ENCODE peak calls at places on chromosomes 2 and 18, in six cellular contexts. D, W, N, F, X and V are unnamed samples. For H3K36me3, the result is how much of the 10 kb centered on the place peaks cover.

GRCh38 chr2:3307901-3308300 is 69.7 kb downstream of the EIPR1 start:
- DNase-seq in D (no peak), W (no peak), N (no peak), F (peak), X (no peak), V (no peak)

GRCh38 chr2:85755122-85756027 is 1.6 kb downstream of the ATOH8 start:
- DNase-seq in D (no peak), W (no peak), N (no peak), F (no peak), X (peak), V (no peak)

GRCh38 chr2:10424051-10424450 is 24.1 kb downstream of the ODC1 start:
- DNase-seq in D (no peak), W (no peak), N (no peak), F (peak), X (no peak), V (no peak)

GRCh38 chr2:36549063-36549662 is 48.8 kb downstream of the FEZ2 start:
- DNase-seq in D (no peak), W (no peak), N (no peak), F (no peak), X (no peak), V (no peak)

GRCh38 chr2:71801969-71802368 is 345.7 kb downstream of the CYP26B1 start:
- DNase-seq in D (peak), W (peak), N (no peak), F (no peak), X (no peak), V (no peak)

GRCh38 chr2:160409480-160409879 is 84.1 kb downstream of the RBMS1 start:
- DNase-seq in D (no peak), W (no peak), N (no peak), F (no peak), X (no peak), V (no peak)

GRCh38 chr18:63131106-63131943 is 188.2 kb downstream of the BCL2 start:
- DNase-seq in D (peak), W (peak), N (no peak), F (no peak), X (peak), V (peak)

GRCh38 chr18:73531601-73532000 is 616.0 kb downstream of the FBXO15 start:
- DNase-seq in D (no peak), W (no peak), N (no peak), F (no peak), X (no peak), V (no peak)

GRCh38 chr2:78992807-78993517 is 32.5 kb upstream of the REG3G start:
- DNase-seq in D (peak), W (no peak), N (no peak), F (no peak), X (no peak), V (no peak)

GRCh38 chr2:6929196-6929874 is 12.1 kb downstream of the RNF144A start:
- DNase-seq in D (no peak), W (no peak), N (no peak), F (no peak), X (no peak), V (no peak)

GRCh38 chr18:4358618-4359017 is 96.5 kb downstream of the DLGAP1 start:
- DNase-seq in D (no peak), W (no peak), N (no peak), F (no peak), X (no peak), V (no peak)

GRCh38 chr2:85506768-85507181 is 32.2 kb upstream of the MAT2A start:
- DNase-seq in D (no peak), W (no peak), N (no peak), F (no peak), X (no peak), V (no peak)

GRCh38 chr2:180145163-180145562 is 138.1 kb upstream of the CWC22 start:
- DNase-seq in D (no peak), W (no peak), N (no peak), F (no peak), X (no peak), V (no peak)

GRCh38 chr2:2834530-2835254 is 503.6 kb upstream of the MYT1L start:
- DNase-seq in D (no peak), W (no peak), N (no peak), F (peak), X (no peak), V (no peak)

GRCh38 chr2:57450170-57450569 is 596.4 kb upstream of the VRK2 start:
- DNase-seq in D (no peak), W (no peak), N (no peak), F (no peak), X (no peak), V (no peak)

GRCh38 chr2:153811516-153811915 is 60.2 kb upstream of the GALNT13 start:
- DNase-seq in D (no peak), W (no peak), N (no peak), F (no peak), X (no peak), V (no peak)

GRCh38 chr2:232870002-232870765 is at the start of gene SNORC:
- DNase-seq in D (no peak), W (no peak), N (no peak), F (no peak), X (no peak), V (no peak)

GRCh38 chr2:105397959-105398521 is 811 bp downstream of the FHL2 start:
- DNase-seq in D (no peak), W (no peak), N (no peak), F (no peak), X (no peak), V (no peak)

GRCh38 chr2:96315400-96316071 is 9.6 kb upstream of the ITPRIPL1 start:
- DNase-seq in D (peak), W (no peak), N (no peak), F (no peak), X (no peak), V (no peak)

GRCh38 chr2:154623819-154624218 is 74.7 kb upstream of the KCNJ3 start:
- DNase-seq in D (peak), W (peak), N (no peak), F (no peak), X (no peak), V (peak)

GRCh38 chr2:184589261-184589660 is 9.1 kb upstream of the ZNF804A start:
- DNase-seq in D (no peak), W (no peak), N (no peak), F (no peak), X (no peak), V (no peak)

GRCh38 chr2:175432021-175432420 is 250.5 kb upstream of the ATP5MC3 start:
- DNase-seq in D (no peak), W (no peak), N (no peak), F (no peak), X (no peak), V (no peak)

GRCh38 chr2:99555410-99555809 is 65.6 kb upstream of the REV1 start:
- DNase-seq in D (no peak), W (no peak), N (no peak), F (no peak), X (no peak), V (no peak)

DNA sequence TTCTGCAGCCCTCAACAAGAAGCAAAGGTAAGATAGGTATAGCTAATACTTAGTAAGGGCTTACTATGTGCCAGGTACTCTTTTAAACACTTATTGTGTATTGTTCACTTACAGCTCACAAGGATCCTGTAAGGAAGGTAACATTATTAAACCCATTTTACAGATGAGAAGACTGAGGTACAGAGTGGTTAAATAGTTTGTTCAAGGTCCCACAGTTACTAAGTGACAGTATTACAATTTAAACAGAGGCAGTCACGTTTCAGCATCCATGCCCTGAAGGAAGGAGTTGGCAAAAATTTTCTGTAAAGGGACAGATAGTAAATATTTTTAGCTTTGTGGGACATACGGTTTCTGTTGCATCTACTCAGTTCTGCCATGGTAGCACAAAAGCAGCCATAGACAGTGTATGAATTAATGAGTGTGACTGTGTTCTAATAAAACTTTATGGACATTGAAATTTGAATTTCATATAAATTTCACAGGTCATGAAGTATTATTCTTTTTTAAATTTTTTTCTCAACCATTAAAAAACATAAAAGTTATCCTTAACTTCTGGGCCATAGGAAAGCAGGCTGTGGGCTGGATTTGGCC is 75.7 kb downstream of the LTBP1 start:
- DNase-seq in D (no peak), W (no peak), N (no peak), F (no peak), X (no peak), V (no peak)
- H3K36me3 ChIP-seq in D (under half), W (under half), N (under half), F (under half), X (under half), V (under half)

GRCh38 chr2:126656311-126657145 is 570 bp downstream of the GYPC start:
- DNase-seq in D (peak), W (peak), N (no peak), F (peak), X (peak), V (no peak)

GRCh38 chr2:126655066-126655465 is 892 bp upstream of the GYPC start:
- DNase-seq in D (no peak), W (no peak), N (no peak), F (no peak), X (no peak), V (no peak)

GRCh38 chr2:126657146-126657635 is 1.2 kb downstream of the GYPC start:
- DNase-seq in D (peak), W (peak), N (no peak), F (peak), X (peak), V (no peak)

GRCh38 chr2:126657636-126658315 is 1.8 kb downstream of the GYPC start:
- DNase-seq in D (peak), W (peak), N (peak), F (peak), X (peak), V (peak)

GRCh38 chr2:126655500-126656310 is at the start of gene GYPC:
- DNase-seq in D (peak), W (peak), N (no peak), F (peak), X (peak), V (no peak)
- TF ChIP-seq POLR2A in D (peak), W (no peak), N (no peak), F (no peak), X (peak), V (no peak)

GRCh38 chr2:144402282-144402681 is 117.6 kb downstream of the ZEB2 start:
- DNase-seq in D (no peak), W (no peak), N (no peak), F (no peak), X (no peak), V (no peak)
- H3K36me3 ChIP-seq in D (under half), W (under half), N (under half), F (half or more), X (under half), V (under half)

GRCh38 chr2:208363485-208363884 is 43.1 kb upstream of the PTH2R start:
- DNase-seq in D (no peak), W (no peak), N (peak), F (no peak), X (no peak), V (no peak)
- TF ChIP-seq POLR2A in D (no peak), W (no peak), N (no peak), F (no peak), X (no peak), V (no peak)

DNA sequence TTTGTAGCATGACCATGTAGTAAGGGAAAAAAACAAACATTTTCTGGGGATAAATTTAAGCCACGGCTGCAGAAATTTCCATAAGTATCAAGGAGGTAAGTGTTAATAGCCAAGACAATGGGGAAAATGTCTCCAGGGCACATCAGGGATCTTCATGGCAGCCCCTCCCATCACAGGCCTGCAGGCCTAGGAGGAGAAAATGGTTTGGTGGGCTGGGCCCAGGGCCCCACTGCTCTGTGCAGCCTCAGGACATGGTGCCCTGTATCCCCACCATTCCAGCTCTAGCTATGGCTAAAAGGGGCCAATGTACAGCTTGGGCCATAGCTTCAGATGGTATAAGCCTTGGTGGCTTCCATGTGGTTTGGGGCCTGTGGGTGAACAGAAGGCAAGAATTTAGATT is 271.8 kb downstream of the PID1 start:
- DNase-seq in D (no peak), W (no peak), N (no peak), F (no peak), X (no peak), V (no peak)
- H3K36me3 ChIP-seq in D (under half), W (under half), N (under half), F (under half), X (under half), V (under half)

DNA sequence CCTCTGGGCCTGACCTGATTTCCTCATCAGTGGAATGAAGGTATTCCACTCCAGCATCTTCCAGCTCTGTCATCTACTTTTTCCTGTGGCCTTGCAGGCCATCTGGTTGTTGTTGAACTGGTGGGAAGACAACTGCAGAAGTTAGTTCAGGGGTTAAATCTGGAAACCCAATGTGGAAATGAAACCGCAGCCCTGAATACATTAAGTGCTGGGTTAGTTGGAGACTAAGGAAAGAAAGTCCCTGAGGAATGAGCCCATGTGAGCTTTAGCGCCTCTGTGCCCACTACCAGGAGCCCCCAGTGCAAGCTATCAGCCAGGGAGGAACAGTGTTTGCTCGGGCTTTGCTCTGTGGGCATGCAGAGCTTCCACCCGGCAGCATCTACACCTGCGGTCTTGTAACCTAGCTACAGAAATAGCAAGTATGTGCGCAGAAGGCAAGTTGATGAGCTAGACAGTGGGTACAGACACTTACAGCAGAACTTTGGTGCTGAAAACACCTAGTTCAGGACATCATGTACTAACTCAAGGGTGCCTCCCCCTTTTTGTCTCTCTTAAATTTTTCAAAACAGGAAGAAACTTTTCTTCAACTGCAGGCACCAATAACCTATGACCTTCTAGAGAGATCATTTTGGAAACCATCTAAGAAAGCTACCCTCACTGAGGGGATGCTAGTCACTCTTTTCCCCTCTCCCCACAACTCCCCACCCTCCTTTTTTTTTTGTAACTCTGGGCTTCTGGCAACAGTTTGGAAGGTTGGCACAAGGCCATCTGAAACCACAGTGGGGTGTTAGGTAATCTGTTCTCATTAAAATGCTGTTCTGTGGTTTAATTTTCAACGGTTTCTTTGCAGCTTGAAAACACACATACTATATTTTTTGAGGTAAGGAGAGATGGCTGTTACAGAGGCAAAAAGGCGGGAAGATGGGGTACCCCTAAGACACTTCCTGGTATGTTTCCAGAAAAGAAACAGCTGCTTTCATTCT is 18.3 kb upstream of the CXCR4 start:
- DNase-seq in D (peak), W (no peak), N (no peak), F (peak), X (no peak), V (peak)
- TF ChIP-seq POLR2A in D (peak), W (no peak), N (no peak), F (peak), X (no peak), V (no peak)

GRCh38 chr2:27054721-27055120 is 3.3 kb downstream of the AGBL5 start:
- DNase-seq in D (no peak), W (no peak), N (no peak), F (no peak), X (no peak), V (no peak)

GRCh38 chr2:27051902-27052645 is 606 bp downstream of the AGBL5 start:
- DNase-seq in D (peak), W (peak), N (no peak), F (peak), X (no peak), V (peak)

GRCh38 chr2:27053776-27054175 is 2.3 kb downstream of the AGBL5 start:
- DNase-seq in D (no peak), W (no peak), N (no peak), F (peak), X (no peak), V (no peak)

GRCh38 chr2:27050996-27051901 is at the start of gene AGBL5:
- DNase-seq in D (peak), W (peak), N (peak), F (peak), X (peak), V (peak)

DNA sequence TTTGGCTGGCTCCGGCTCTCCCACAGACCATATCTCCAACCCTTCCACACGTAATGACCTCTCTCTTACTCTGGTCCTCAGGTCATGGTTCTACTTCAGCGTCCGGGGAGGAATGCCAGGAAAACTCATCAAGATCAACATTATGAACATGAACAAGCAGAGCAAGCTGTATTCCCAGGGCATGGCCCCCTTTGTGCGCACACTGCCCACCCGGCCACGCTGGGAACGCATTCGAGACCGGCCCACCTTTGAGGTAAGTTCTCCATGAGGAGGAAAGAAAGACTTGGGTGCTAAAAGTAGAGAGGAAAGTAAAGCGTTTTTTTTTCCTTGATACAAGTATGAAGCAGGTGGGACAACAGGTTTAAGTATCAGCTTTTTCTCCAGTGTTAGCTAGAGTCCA is 1.9 kb downstream of the AGBL5 start:
- DNase-seq in D (no peak), W (no peak), N (no peak), F (peak), X (no peak), V (no peak)
- H3K36me3 ChIP-seq in D (under half), W (under half), N (under half), F (half or more), X (under half), V (under half)